ENCODE peak calls at places on chromosome 10, in seven cellular contexts. Y is GM23248, Z is GM23338, W is substantia nigra, N is tibial artery, D is HCT116, M is left ventricle myocardium inferior. C is an unnamed sample.
A peak's percentile ranks its signal among the peaks of the same experiment; 100 is the strongest.

GRCh38 chr10:124351481-124352220 is 67.1 kb downstream of the OAT start:
- DNase-seq in Y (no peak), Z (no peak), W (no peak), N (peak; percentile 52), D (no peak), M (peak; percentile 64), C (no peak)

GRCh38 chr10:47404446-47404845 is 20.4 kb upstream of the ZNF488 start:
- DNase-seq in Y (no peak), Z (peak; percentile 23), W (no peak), N (no peak), D (no peak), M (no peak), C (no peak)

GRCh38 chr10:5618829-5619228 is 47.6 kb downstream of the ASB13 start:
- DNase-seq in Y (peak; percentile 68), Z (no peak), W (no peak), N (peak; percentile 92), D (no peak), M (peak; percentile 63), C (no peak)

GRCh38 chr10:125691160-125691981 is 8.4 kb upstream of the TEX36 start:
- DNase-seq in Y (no peak), Z (no peak), W (no peak), N (no peak), D (no peak), M (no peak), C (no peak)

GRCh38 chr10:110843031-110843430 is 28.7 kb upstream of the PDCD4 start:
- DNase-seq in Y (no peak), Z (no peak), W (no peak), N (no peak), D (no peak), M (no peak), C (no peak)

GRCh38 chr10:132697568-132698200 is 88.3 kb downstream of the NKX6-2 start:
- DNase-seq in Y (no peak), Z (no peak), W (no peak), N (peak; percentile 65), D (no peak), M (peak; percentile 5), C (peak; percentile 54)

GRCh38 chr10:3353235-3353634 is 180.7 kb upstream of the PITRM1 start:
- DNase-seq in Y (no peak), Z (no peak), W (no peak), N (no peak), D (no peak), M (no peak), C (no peak)

GRCh38 chr10:132192076-132192975 is 5.6 kb downstream of the DPYSL4 start:
- DNase-seq in Y (no peak), Z (no peak), W (no peak), N (peak; percentile 60), D (no peak), M (no peak), C (no peak)

GRCh38 chr10:96968682-96969423 is 136.8 kb downstream of the LCOR start:
- DNase-seq in Y (no peak), Z (no peak), W (no peak), N (no peak), D (no peak), M (no peak), C (no peak)

GRCh38 chr10:21337171-21337792 is 188.2 kb downstream of the SKIDA1 start:
- DNase-seq in Y (no peak), Z (no peak), W (no peak), N (no peak), D (no peak), M (no peak), C (no peak)

GRCh38 chr10:30151581-30152389 is 92.4 kb upstream of the JCAD start:
- DNase-seq in Y (peak; percentile 97), Z (peak; percentile 7), W (no peak), N (peak; percentile 84), D (peak; percentile 36), M (peak; percentile 22), C (no peak)

GRCh38 chr10:1043532-1043995 is 5.4 kb downstream of the IDI1 start:
- DNase-seq in Y (no peak), Z (no peak), W (no peak), N (no peak), D (no peak), M (peak; percentile 34), C (no peak)

GRCh38 chr10:11612004-11613001 is 853 bp upstream of the USP6NL start:
- DNase-seq in Y (peak; percentile 46), Z (no peak), W (no peak), N (no peak), D (no peak), M (no peak), C (no peak)

GRCh38 chr10:110323503-110323902 is 18.8 kb upstream of the SMNDC1 start:
- DNase-seq in Y (peak; percentile 97), Z (no peak), W (no peak), N (no peak), D (no peak), M (no peak), C (no peak)

GRCh38 chr10:21292763-21293517 is 232.5 kb downstream of the SKIDA1 start:
- DNase-seq in Y (peak; percentile 97), Z (peak; percentile 91), W (no peak), N (peak; percentile 87), D (peak; percentile 95), M (peak; percentile 68), C (no peak)

GRCh38 chr10:4812952-4813351 is 13.1 kb upstream of the AKR1E2 start:
- DNase-seq in Y (peak; percentile 89), Z (no peak), W (no peak), N (no peak), D (peak; percentile 36), M (no peak), C (peak; percentile 73)

GRCh38 chr10:96675846-96676245 is 44.5 kb downstream of the PIK3AP1 start:
- DNase-seq in Y (no peak), Z (no peak), W (no peak), N (no peak), D (no peak), M (no peak), C (no peak)

GRCh38 chr10:113743594-113743993 is 7.9 kb upstream of the PLEKHS1 start:
- DNase-seq in Y (no peak), Z (no peak), W (no peak), N (no peak), D (no peak), M (no peak), C (no peak)

GRCh38 chr10:113745374-113745773 is 6.1 kb upstream of the PLEKHS1 start:
- DNase-seq in Y (no peak), Z (no peak), W (no peak), N (no peak), D (no peak), M (no peak), C (no peak)

GRCh38 chr10:113740850-113741249 is 10.6 kb upstream of the PLEKHS1 start:
- DNase-seq in Y (no peak), Z (no peak), W (no peak), N (no peak), D (no peak), M (no peak), C (no peak)

GRCh38 chr10:113739577-113739976 is 11.9 kb upstream of the PLEKHS1 start:
- DNase-seq in Y (no peak), Z (no peak), W (no peak), N (no peak), D (no peak), M (no peak), C (no peak)

GRCh38 chr10:113742466-113742865 is 9.0 kb upstream of the PLEKHS1 start:
- DNase-seq in Y (no peak), Z (no peak), W (no peak), N (no peak), D (no peak), M (no peak), C (no peak)
- H3K27ac ChIP-seq in Y (no peak overlapping the region), Z (no peak overlapping the region), W (no peak overlapping the region), N (no peak overlapping the region), D (no peak overlapping the region), M (no peak overlapping the region), C (no peak overlapping the region)

DNA sequence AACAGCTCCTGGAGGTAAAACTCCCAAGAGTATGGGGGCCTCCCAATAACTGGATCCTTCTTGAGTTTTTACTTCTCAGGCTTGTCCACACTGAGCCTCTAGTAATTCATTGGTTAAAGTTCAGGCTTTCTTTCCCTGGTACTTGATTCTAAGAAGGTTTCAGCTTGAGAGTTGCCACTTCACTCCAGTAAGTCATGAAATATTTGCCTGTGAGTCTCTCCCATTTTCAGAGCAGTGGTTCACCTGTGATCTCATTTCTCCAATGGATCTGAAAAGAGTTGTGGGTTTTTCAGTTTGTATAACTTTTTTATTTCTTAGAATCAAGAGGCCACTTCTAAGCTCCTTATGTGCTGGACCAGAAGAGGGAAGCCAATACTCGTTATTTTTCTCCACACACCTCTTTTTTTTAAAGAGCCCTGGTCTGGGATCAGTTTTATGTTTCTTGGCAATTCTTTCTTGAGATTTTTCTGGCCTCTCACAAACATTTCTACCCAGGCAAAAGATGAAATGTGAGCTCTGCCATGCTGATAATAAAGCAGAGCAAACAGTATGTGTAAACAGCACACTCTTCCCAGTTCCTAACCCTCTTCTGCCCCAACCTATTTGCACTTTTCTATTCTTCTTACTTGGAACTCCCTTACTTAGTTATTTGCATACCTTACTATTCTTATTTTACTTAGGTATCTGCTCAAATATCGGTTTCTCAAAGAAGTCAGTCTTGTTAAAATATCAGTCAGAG is 983.4 kb downstream of the CCSER2 start:
- DNase-seq in Y (no peak), Z (no peak), W (no peak), N (no peak), D (no peak), M (no peak), C (no peak)
- H3K27ac ChIP-seq in Y (no peak overlapping the region), Z (no peak overlapping the region), W (no peak overlapping the region), N (no peak overlapping the region), D (no peak overlapping the region), M (no peak overlapping the region), C (no peak overlapping the region)

GRCh38 chr10:34918896-34919295 is 103.8 kb upstream of the PARD3 start:
- DNase-seq in Y (no peak), Z (no peak), W (no peak), N (no peak), D (no peak), M (no peak), C (no peak)
- H3K27ac ChIP-seq in Y (no peak overlapping the region), Z (no peak overlapping the region), W (no peak overlapping the region), N (no peak overlapping the region), D (no peak overlapping the region), M (no peak overlapping the region), C (no peak overlapping the region)

DNA sequence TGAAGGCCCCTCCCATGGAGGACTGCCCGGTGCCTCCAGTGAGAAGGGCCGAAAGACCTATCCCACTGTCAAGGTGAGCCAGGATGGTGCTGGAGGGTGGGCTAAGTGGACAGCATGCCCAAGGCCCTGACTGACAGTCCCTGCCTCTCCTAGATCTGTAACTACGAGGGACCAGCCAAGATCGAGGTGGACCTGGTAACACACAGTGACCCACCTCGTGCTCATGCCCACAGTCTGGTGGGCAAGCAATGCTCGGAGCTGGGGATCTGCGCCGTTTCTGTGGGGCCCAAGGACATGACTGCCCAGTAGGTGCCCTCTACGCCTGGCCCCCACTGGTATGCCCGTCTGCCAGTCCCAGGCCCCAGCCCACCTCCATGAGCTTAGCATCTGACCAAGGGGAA is 1.2 kb downstream of the NFKB2 start:
- DNase-seq in Y (no peak), Z (no peak), W (no peak), N (no peak), D (no peak), M (no peak), C (no peak)
- H3K27ac ChIP-seq in Y (no peak overlapping the region), Z (no peak overlapping the region), W (no peak overlapping the region), N (peak overlapping the region; percentile 91), D (peak overlapping the region; percentile 77), M (no peak overlapping the region), C (no peak overlapping the region)

DNA sequence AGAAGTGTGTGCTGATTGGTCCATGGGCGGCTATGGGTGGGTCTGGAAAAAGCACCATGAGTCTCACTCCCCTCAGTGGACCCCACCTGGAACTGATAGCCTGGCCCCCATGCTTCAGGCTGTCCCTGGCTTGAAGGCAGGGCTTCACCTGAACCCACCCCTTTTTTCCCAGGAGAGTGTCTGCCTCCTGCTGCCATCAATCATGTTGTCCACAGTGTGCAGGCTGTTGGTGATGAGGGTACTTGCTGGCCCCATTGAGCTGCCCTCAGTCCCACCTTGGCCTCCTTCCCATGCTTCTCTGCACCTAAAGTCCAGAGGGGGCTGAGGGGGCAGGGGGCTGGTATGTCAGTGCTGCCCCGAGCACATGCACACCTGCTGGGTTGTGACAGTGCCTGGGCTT is 56.7 kb downstream of the ADK start:
- DNase-seq in Y (no peak), Z (no peak), W (no peak), N (no peak), D (no peak), M (no peak), C (no peak)
- H3K27ac ChIP-seq in Y (no peak overlapping the region), Z (no peak overlapping the region), W (no peak overlapping the region), N (no peak overlapping the region), D (no peak overlapping the region), M (no peak overlapping the region), C (no peak overlapping the region)